ENCODE peak calls at places on chromosome 5, in four cellular contexts. Z is kidney epithelial cell, Y is BE2C, S is psoas muscle. X is an unnamed sample.
A peak's percentile ranks its signal among the peaks of the same experiment; 100 is the strongest.

GRCh38 chr5:9545959-9546851 is at the start of gene SEMA5A:
- DNase-seq in Z (no peak), Y (peak; percentile 30), S (peak; percentile 71), X (peak; percentile 85)

GRCh38 chr5:52885614-52886013 is 97.9 kb downstream of the ITGA1 start:
- DNase-seq in Z (no peak), Y (no peak), S (no peak), X (no peak)

GRCh38 chr5:180649297-180650039 is at the start of gene FLT4:
- DNase-seq in Z (no peak), Y (no peak), S (no peak), X (no peak)

GRCh38 chr5:122896598-122897282 is 51.3 kb downstream of the SNX24 start:
- DNase-seq in Z (no peak), Y (no peak), S (no peak), X (no peak)

GRCh38 chr5:35338169-35338476 is 107.8 kb upstream of the PRLR start:
- DNase-seq in Z (no peak), Y (no peak), S (no peak), X (no peak)

GRCh38 chr5:10867408-10868303 is 106.6 kb upstream of the DAP start:
- DNase-seq in Z (no peak), Y (no peak), S (no peak), X (no peak)

GRCh38 chr5:54234304-54234938 is 76.0 kb downstream of the ARL15 start:
- DNase-seq in Z (no peak), Y (no peak), S (no peak), X (no peak)

GRCh38 chr5:126499742-126500396 is 76.7 kb downstream of the GRAMD2B start:
- DNase-seq in Z (no peak), Y (no peak), S (no peak), X (no peak)

GRCh38 chr5:176611435-176611834 is 1.5 kb upstream of the GPRIN1 start:
- DNase-seq in Z (peak; percentile 50), Y (no peak), S (peak; percentile 82), X (no peak)

GRCh38 chr5:180367300-180367699 is 14.2 kb upstream of the GFPT2 start:
- DNase-seq in Z (no peak), Y (no peak), S (no peak), X (no peak)

GRCh38 chr5:127029513-127030258 is 672 bp downstream of the MARCHF3 start:
- DNase-seq in Z (no peak), Y (peak; percentile 73), S (peak; percentile 48), X (peak; percentile 75)

GRCh38 chr5:128920345-128921215 is 44.7 kb upstream of the SLC27A6 start:
- DNase-seq in Z (peak; percentile 55), Y (no peak), S (no peak), X (no peak)

GRCh38 chr5:87361536-87362213 is 51.1 kb downstream of the CCNH start:
- DNase-seq in Z (no peak), Y (no peak), S (no peak), X (no peak)

GRCh38 chr5:28344803-28345433 is 1306.5 kb upstream of the CDH9 start:
- DNase-seq in Z (peak; percentile 7), Y (peak; percentile 15), S (no peak), X (peak; percentile 39)

GRCh38 chr5:178298283-178298807 is 65.7 kb upstream of the PHYKPL start:
- DNase-seq in Z (no peak), Y (no peak), S (no peak), X (no peak)

GRCh38 chr5:81239613-81240012 is 6.5 kb downstream of the CKMT2 start:
- DNase-seq in Z (no peak), Y (no peak), S (no peak), X (no peak)

DNA sequence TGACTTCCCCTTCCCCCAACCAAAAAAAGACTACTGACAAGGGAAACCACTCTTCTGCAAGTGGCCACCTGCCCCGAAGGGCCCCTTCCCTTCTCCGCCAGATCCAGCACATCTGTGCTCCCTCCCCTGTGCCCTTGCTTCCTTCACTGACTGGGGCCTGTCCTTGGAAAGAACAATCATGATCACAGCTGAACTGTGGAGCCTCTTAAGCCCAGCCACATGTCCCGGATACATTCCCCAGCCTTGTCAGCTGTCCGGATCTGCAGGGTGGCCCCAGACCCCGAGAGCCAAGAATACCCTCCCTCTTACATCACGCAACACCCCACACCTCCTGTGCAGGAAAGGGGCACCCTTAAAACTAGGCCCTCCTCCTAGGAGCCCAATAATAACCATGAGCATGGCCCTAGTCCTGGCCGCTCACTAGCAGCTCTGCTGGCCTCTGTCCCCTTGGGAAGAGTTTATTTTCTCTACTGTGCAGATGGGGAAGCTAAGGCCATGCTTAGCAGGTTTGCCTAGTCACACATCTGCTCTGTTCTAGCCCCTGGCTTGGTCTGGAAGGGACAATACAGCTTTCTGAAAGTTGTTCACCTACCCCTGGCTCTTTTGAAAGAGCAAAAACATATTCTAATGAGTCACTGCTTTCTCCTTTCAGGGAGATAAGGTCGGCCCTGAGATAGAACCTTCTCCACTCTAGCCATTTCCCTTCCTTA is 3.8 kb downstream of the SPRY4 start:
- DNase-seq in Z (no peak), Y (peak; percentile 51), S (no peak), X (peak; percentile 60)
- H3K4me3 ChIP-seq in Z (peak overlapping the region; percentile 27), Y (peak overlapping the region; percentile 100), S (peak overlapping the region; percentile 73), X (no peak overlapping the region)

GRCh38 chr5:172351240-172351778 is 67.7 kb upstream of the UBTD2 start:
- DNase-seq in Z (no peak), Y (no peak), S (no peak), X (no peak)

GRCh38 chr5:172345886-172346285 is 62.3 kb upstream of the UBTD2 start:
- DNase-seq in Z (no peak), Y (no peak), S (no peak), X (no peak)

GRCh38 chr5:172347653-172348052 is 64.1 kb upstream of the UBTD2 start:
- DNase-seq in Z (no peak), Y (no peak), S (no peak), X (no peak)

GRCh38 chr5:172350212-172351181 is 66.9 kb upstream of the UBTD2 start:
- DNase-seq in Z (no peak), Y (no peak), S (no peak), X (peak; percentile 91)

GRCh38 chr5:172348084-172348483 is 64.5 kb upstream of the UBTD2 start:
- DNase-seq in Z (no peak), Y (no peak), S (no peak), X (no peak)
- H3K36me3 ChIP-seq in Z (peaks cover 1% of the 10 kb centered on the region), Y (no peaks in the 10 kb centered on the region), S (no peaks in the 10 kb centered on the region), X (no peaks in the 10 kb centered on the region)

DNA sequence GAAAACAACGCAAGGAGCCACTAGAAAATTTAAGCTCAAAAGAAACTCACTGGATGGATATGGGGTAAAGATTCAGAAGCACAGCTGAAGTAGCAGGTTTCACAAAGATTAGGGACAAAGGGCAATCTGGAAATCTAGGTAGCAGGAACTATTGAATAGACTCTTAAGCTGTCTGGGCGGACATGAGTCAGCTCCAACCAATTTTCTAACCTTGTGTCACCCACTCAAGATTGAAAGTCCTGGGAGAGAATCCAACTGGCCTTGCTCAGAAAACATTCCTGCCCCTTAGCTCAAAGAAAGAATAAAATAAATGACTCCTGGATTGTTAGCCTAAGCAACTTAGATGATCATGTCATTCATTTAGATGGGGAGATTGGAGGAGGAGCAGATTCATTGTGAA is 69.2 kb downstream of the STK32A start:
- DNase-seq in Z (peak; percentile 18), Y (no peak), S (no peak), X (no peak)
- TF ChIP-seq CTCF in Z (no peak), Y (no peak), S (no peak), X (no peak)

GRCh38 chr5:132485641-132486317 is 4.8 kb downstream of the IRF1 start:
- DNase-seq in Z (no peak), Y (no peak), S (no peak), X (no peak)

GRCh38 chr5:132488590-132488989 is 2.0 kb downstream of the IRF1 start:
- DNase-seq in Z (no peak), Y (no peak), S (no peak), X (no peak)

GRCh38 chr5:132487841-132488555 is 2.6 kb downstream of the IRF1 start:
- DNase-seq in Z (no peak), Y (no peak), S (no peak), X (no peak)

GRCh38 chr5:132486318-132487094 is 4.1 kb downstream of the IRF1 start:
- DNase-seq in Z (no peak), Y (no peak), S (no peak), X (no peak)

DNA sequence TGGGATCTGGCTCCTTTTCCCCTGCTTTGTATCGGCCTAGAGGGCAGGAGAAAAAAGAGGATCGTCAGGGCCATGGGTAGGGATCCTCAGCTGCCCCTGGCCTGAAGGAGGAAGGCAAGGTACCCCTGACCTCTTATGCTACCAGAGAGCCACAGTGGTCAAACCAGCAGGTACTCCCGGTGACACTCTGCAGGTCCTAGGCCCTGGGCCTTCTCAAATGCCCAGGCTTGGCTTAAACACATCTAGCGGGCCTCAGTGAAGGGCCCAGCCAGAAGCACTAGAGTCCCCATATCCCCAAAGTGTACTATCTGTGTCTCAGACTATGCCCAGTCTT is 3.5 kb downstream of the IRF1 start:
- DNase-seq in Z (no peak), Y (no peak), S (no peak), X (no peak)
- H3K4me3 ChIP-seq in Z (no peak overlapping the region), Y (no peak overlapping the region), S (peak overlapping the region; percentile 75), X (no peak overlapping the region)

X was measured in WERI-Rb-1.